ENCODE peak calls at places on chromosomes 1 and 21, in four cellular contexts. C is H1, F is HepG2, Z is GM12878. B is an unnamed sample. For H3K36me3, the result is how much of the 10 kb centered on the place peaks cover.

GRCh38 chr1:34650800-34651199 is 104.0 kb upstream of the GJB5 start:
- DNase-seq in C (no peak), F (no peak), Z (no peak), B (no peak)

GRCh38 chr21:42974832-42975820 is 764 bp downstream of the PKNOX1 start:
- DNase-seq in C (no peak), F (peak), Z (no peak), B (no peak)

GRCh38 chr1:231020816-231021215 is 19.2 kb downstream of the FAM89A start:
- DNase-seq in C (no peak), F (no peak), Z (no peak), B (peak)

GRCh38 chr21:40118527-40118926 is 251.3 kb downstream of the PCP4 start:
- DNase-seq in C (no peak), F (no peak), Z (no peak), B (no peak)

GRCh38 chr1:2979191-2980072 is 41.8 kb upstream of the ACTRT2 start:
- DNase-seq in C (no peak), F (no peak), Z (no peak), B (no peak)

GRCh38 chr1:90045853-90046563 is 51.1 kb downstream of the ZNF326 start:
- DNase-seq in C (peak), F (peak), Z (no peak), B (peak)

GRCh38 chr1:43529206-43529731 is 1.4 kb upstream of the PTPRF start:
- DNase-seq in C (peak), F (peak), Z (peak), B (peak)

GRCh38 chr1:231421616-231421970 is 494 bp downstream of the EGLN1 start:
- DNase-seq in C (peak), F (no peak), Z (no peak), B (peak)

GRCh38 chr1:37420461-37420860 is 53.9 kb upstream of the ZC3H12A start:
- DNase-seq in C (no peak), F (no peak), Z (no peak), B (no peak)

GRCh38 chr1:204415351-204415750 is 3.7 kb upstream of the PPP1R15B start:
- DNase-seq in C (no peak), F (no peak), Z (no peak), B (no peak)

GRCh38 chr21:31566061-31566460 is 93.4 kb upstream of the SOD1 start:
- DNase-seq in C (no peak), F (no peak), Z (no peak), B (no peak)

GRCh38 chr1:22139817-22140216 is 3.1 kb downstream of the WNT4 start:
- DNase-seq in C (no peak), F (no peak), Z (no peak), B (no peak)

GRCh38 chr1:214719207-214719606 is 116.2 kb downstream of the CENPF start:
- DNase-seq in C (no peak), F (no peak), Z (no peak), B (no peak)

GRCh38 chr1:31101147-31101502 is 35.6 kb upstream of the PUM1 start:
- DNase-seq in C (no peak), F (peak), Z (no peak), B (no peak)

GRCh38 chr1:91611498-91611917 is 110.9 kb downstream of the CDC7 start:
- DNase-seq in C (no peak), F (no peak), Z (no peak), B (no peak)

GRCh38 chr1:63729227-63729620 is 44.6 kb upstream of the ROR1 start:
- DNase-seq in C (no peak), F (no peak), Z (no peak), B (no peak)

GRCh38 chr21:38054334-38054733 is 138.1 kb upstream of the KCNJ6 start:
- DNase-seq in C (no peak), F (no peak), Z (no peak), B (no peak)

GRCh38 chr1:239357867-239358266 is 28.5 kb upstream of the CHRM3 start:
- DNase-seq in C (no peak), F (no peak), Z (no peak), B (no peak)

GRCh38 chr21:32392299-32392879 is 423 bp downstream of the URB1 start:
- DNase-seq in C (no peak), F (no peak), Z (no peak), B (no peak)

GRCh38 chr1:20634594-20635084 is 1.4 kb downstream of the PINK1 start:
- DNase-seq in C (peak), F (peak), Z (no peak), B (no peak)

GRCh38 chr1:229710746-229711145 is 84.7 kb downstream of the URB2 start:
- DNase-seq in C (no peak), F (no peak), Z (no peak), B (no peak)

GRCh38 chr1:231679109-231679508 is 52.5 kb downstream of the DISC1 start:
- DNase-seq in C (no peak), F (no peak), Z (no peak), B (no peak)

GRCh38 chr1:47564570-47564969 is 126.7 kb downstream of the FOXD2 start:
- DNase-seq in C (no peak), F (no peak), Z (no peak), B (peak)
- TF ChIP-seq SUZ12 in C (no peak), F (no peak), Z (no peak), B (no peak)

GRCh38 chr1:235942979-235943575 is 76.4 kb upstream of the LYST start:
- DNase-seq in C (no peak), F (no peak), Z (no peak), B (no peak)

GRCh38 chr1:235945775-235946565 is 79.3 kb upstream of the LYST start:
- DNase-seq in C (no peak), F (peak), Z (peak), B (no peak)

GRCh38 chr1:235941852-235942624 is 75.3 kb upstream of the LYST start:
- DNase-seq in C (no peak), F (peak), Z (no peak), B (no peak)

GRCh38 chr1:235942625-235942934 is 75.9 kb upstream of the LYST start:
- DNase-seq in C (no peak), F (no peak), Z (no peak), B (no peak)

DNA sequence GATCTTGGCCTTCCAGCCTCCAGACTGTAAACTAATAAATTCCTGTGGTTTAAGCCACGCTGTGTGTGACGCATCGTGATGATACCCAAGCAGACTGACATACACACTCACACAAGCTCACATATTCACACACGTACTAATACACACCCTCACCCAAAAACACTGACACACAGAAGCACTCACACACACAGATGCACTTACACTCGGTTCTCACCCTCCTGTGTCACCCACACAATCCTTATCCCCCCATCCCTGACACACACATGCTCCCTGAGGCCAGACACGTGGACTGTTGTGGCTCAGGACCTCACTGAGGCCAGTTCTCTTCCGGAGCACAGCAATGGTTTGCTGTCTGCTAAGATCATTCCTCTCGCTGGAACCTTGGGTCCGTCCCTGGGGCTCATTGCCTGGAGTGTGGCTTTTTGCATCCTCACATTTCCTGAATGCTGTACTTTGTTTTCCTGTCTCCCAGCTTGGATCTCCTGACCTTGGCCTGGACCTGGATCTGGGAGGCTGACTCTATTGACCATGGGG is 76.9 kb upstream of the LYST start:
- DNase-seq in C (no peak), F (no peak), Z (no peak), B (no peak)
- H3K36me3 ChIP-seq in C (under half), F (under half), Z (under half), B (under half)

DNA sequence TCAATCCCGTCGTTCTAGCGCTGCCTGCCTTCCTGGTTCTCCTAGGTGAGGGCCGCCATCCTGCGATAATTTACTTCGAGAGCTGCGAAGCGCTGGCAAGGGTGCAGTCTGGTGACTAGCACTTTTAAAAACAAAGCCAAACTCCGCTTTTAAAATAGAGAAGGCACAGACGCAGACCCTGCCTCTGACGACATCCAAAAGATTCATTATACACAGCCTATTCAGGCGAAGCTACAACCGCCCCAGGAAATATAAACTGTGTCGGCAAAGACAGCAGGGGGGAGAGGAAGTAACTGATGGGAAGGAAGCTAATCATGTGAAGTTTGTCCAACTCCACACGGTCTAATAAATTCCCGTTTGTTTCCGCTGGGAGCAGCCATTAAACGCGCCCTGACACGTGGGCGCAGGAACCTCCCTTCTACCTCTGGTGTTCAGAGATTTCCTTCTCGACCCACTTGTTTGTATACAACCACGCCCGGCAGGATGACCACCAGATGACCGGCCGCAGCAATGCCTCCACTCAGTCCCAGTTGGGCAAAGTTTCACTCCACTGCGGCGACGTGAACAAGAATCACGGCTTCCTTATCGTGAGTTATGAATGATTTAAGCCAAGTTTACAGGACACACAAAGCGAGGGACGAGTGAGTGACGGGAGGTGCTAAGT is 1.3 kb downstream of the GNG12 start:
- DNase-seq in C (no peak), F (no peak), Z (no peak), B (no peak)
- TF ChIP-seq SUZ12 in C (no peak), F (no peak), Z (peak), B (no peak)

GRCh38 chr1:45621895-45622266 is 2.0 kb downstream of the CCDC17 start:
- DNase-seq in C (no peak), F (no peak), Z (no peak), B (no peak)

GRCh38 chr1:45621501-45621836 is 2.4 kb downstream of the CCDC17 start:
- DNase-seq in C (no peak), F (no peak), Z (no peak), B (no peak)

GRCh38 chr1:45622267-45622890 is 1.5 kb downstream of the CCDC17 start:
- DNase-seq in C (peak), F (no peak), Z (no peak), B (no peak)

GRCh38 chr1:45623972-45624371 is at the start of gene CCDC17:
- DNase-seq in C (no peak), F (no peak), Z (no peak), B (no peak)

GRCh38 chr1:45622891-45623394 is 911 bp downstream of the CCDC17 start:
- DNase-seq in C (peak), F (no peak), Z (no peak), B (no peak)
- H3K36me3 ChIP-seq in C (under half), F (under half), Z (under half), B (half or more)